ENCODE peak calls at places on chromosomes 13 and 19, in four cellular contexts. H is endodermal cell, A is neuronal stem cell, Z is transverse colon. V is an unnamed sample.
A peak's percentile ranks its signal among the peaks of the same experiment; 100 is the strongest.

GRCh38 chr13:29909975-29910674 is 59.7 kb upstream of the UBL3 start:
- DNase-seq in A (no peak), H (no peak), Z (no peak), V (no peak)

GRCh38 chr13:33296793-33297425 is 11.4 kb upstream of the STARD13 start:
- DNase-seq in Z (no peak), A (no peak), H (no peak), V (no peak)

GRCh38 chr19:34881982-34882381 is 44.7 kb upstream of the ZNF30 start:
- DNase-seq in A (no peak), H (no peak), Z (no peak), V (no peak)

GRCh38 chr13:43269037-43269476 is 245.7 kb downstream of the DNAJC15 start:
- DNase-seq in H (no peak), Z (peak; percentile 62), A (no peak), V (no peak)

GRCh38 chr13:76286178-76286577 is 600.0 kb downstream of the KCTD12 start:
- DNase-seq in A (no peak), H (no peak), Z (no peak), V (no peak)

GRCh38 chr13:32622827-32623226 is 36.6 kb downstream of the PDS5B start:
- DNase-seq in H (no peak), Z (no peak), A (no peak), V (no peak)

GRCh38 chr13:38763446-38764381 is 76.8 kb downstream of the FREM2 start:
- DNase-seq in Z (no peak), H (peak; percentile 70), A (peak; percentile 61), V (peak; percentile 37)

GRCh38 chr19:5023128-5023571 is 54.2 kb downstream of the KDM4B start:
- DNase-seq in H (no peak), A (no peak), Z (no peak), V (peak; percentile 51)

GRCh38 chr19:43649514-43649913 is 9.9 kb upstream of the CADM4 start:
- DNase-seq in H (no peak), A (no peak), Z (no peak), V (no peak)

GRCh38 chr13:53015044-53015443 is 13.6 kb upstream of the OLFM4 start:
- DNase-seq in H (no peak), Z (no peak), A (no peak), V (no peak)

GRCh38 chr13:48231948-48232347 is 1.1 kb upstream of the ITM2B start:
- DNase-seq in H (no peak), A (no peak), Z (no peak), V (no peak)

GRCh38 chr19:23698711-23699520 is 11.9 kb upstream of the ZNF675 start:
- DNase-seq in A (no peak), H (no peak), Z (peak; percentile 53), V (peak; percentile 26)

GRCh38 chr13:44024496-44025155 is 144.9 kb downstream of the LACC1 start:
- DNase-seq in Z (no peak), H (peak; percentile 31), A (no peak), V (no peak)

GRCh38 chr13:33153421-33154381 is 131.9 kb downstream of the STARD13 start:
- DNase-seq in A (no peak), Z (peak; percentile 21), H (peak; percentile 57), V (no peak)

GRCh38 chr13:75153386-75153785 is 328.6 kb downstream of the TBC1D4 start:
- DNase-seq in A (no peak), H (no peak), Z (no peak), V (no peak)

GRCh38 chr19:5805465-5806132 is 732 bp downstream of the NRTN start:
- DNase-seq in H (peak; percentile 97), Z (peak; percentile 87), A (peak; percentile 82), V (peak; percentile 98)

GRCh38 chr13:45104294-45104693 is 16.0 kb upstream of the GTF2F2 start:
- DNase-seq in Z (no peak), A (no peak), H (no peak), V (no peak)

GRCh38 chr19:8334458-8335342 is 8.4 kb downstream of the KANK3 start:
- DNase-seq in A (peak; percentile 73), H (peak; percentile 91), Z (peak; percentile 69), V (peak; percentile 97)

GRCh38 chr19:33677745-33678426 is 56.1 kb downstream of the CHST8 start:
- DNase-seq in A (peak; percentile 23), Z (no peak), H (peak; percentile 84), V (peak; percentile 76)

GRCh38 chr13:66689628-66690027 is 540.5 kb downstream of the PCDH9 start:
- DNase-seq in H (no peak), A (no peak), Z (no peak), V (no peak)

GRCh38 chr19:35021596-35021995 is 8.7 kb upstream of the SCN1B start:
- DNase-seq in Z (no peak), H (no peak), A (no peak), V (no peak)

GRCh38 chr13:43229506-43229905 is 206.1 kb downstream of the DNAJC15 start:
- DNase-seq in Z (no peak), A (no peak), H (no peak), V (no peak)

GRCh38 chr13:111484129-111484925 is 163.9 kb downstream of the TEX29 start:
- DNase-seq in A (no peak), Z (no peak), H (no peak), V (no peak)

GRCh38 chr13:50030315-50030714 is 15.1 kb downstream of the KCNRG start:
- DNase-seq in A (no peak), H (no peak), Z (no peak), V (no peak)

GRCh38 chr13:48253849-48254248 is 20.8 kb downstream of the ITM2B start:
- DNase-seq in A (no peak), H (no peak), Z (no peak), V (no peak)

GRCh38 chr19:51323481-51323891 is 12.0 kb downstream of the IGLON5 start:
- DNase-seq in A (no peak), Z (no peak), H (no peak), V (peak; percentile 32)

GRCh38 chr19:19105365-19106060 is 32.8 kb downstream of the TMEM161A start:
- DNase-seq in H (peak; percentile 95), Z (peak; percentile 69), A (peak; percentile 78), V (peak; percentile 96)

GRCh38 chr19:29631450-29631849 is 25.4 kb downstream of the POP4 start:
- DNase-seq in Z (no peak), A (no peak), H (no peak), V (peak; percentile 8)

GRCh38 chr13:85093808-85094207 is 705.4 kb downstream of the SLITRK6 start:
- DNase-seq in A (no peak), Z (no peak), H (peak; percentile 44), V (no peak)

GRCh38 chr19:51993422-51993821 is 6.8 kb upstream of the ZNF350 start:
- DNase-seq in H (no peak), Z (no peak), A (no peak), V (no peak)

GRCh38 chr13:28171266-28171665 is 32.9 kb downstream of the PAN3 start:
- DNase-seq in H (no peak), A (no peak), Z (no peak), V (no peak)

GRCh38 chr19:49817964-49818690 is at the start of gene MED25:
- DNase-seq in H (peak; percentile 95), A (peak; percentile 92), Z (peak; percentile 87), V (peak; percentile 97)

GRCh38 chr19:3932931-3933810 is at the start of gene NMRK2:
- DNase-seq in A (peak; percentile 15), Z (no peak), H (peak; percentile 97), V (peak; percentile 99)

GRCh38 chr13:114026128-114026880 is 52.4 kb upstream of the C13orf46 start:
- DNase-seq in H (no peak), A (no peak), Z (no peak), V (no peak)

GRCh38 chr13:52847322-52847681 is 1.1 kb downstream of the PCDH8 start:
- DNase-seq in Z (no peak), A (no peak), H (no peak), V (no peak)

GRCh38 chr19:10510301-10510802 is 6.9 kb downstream of the S1PR5 start:
- DNase-seq in Z (peak; percentile 33), H (peak; percentile 89), A (peak; percentile 58), V (peak; percentile 92)

GRCh38 chr13:30526612-30527217 is 61.0 kb upstream of the HMGB1 start:
- DNase-seq in Z (no peak), A (no peak), H (no peak), V (peak; percentile 17)

GRCh38 chr13:85650613-85651012 is 148.6 kb downstream of the SLITRK6 start:
- DNase-seq in H (no peak), A (no peak), Z (no peak), V (no peak)

GRCh38 chr19:1905863-1906375 is 720 bp downstream of the ADAT3 start:
- DNase-seq in H (no peak), A (no peak), Z (no peak), V (no peak)

GRCh38 chr19:1910169-1910568 is 5.0 kb downstream of the ADAT3 start:
- DNase-seq in H (no peak), Z (no peak), A (no peak), V (no peak)

GRCh38 chr19:1908364-1908678 is 3.1 kb downstream of the ADAT3 start:
- DNase-seq in Z (no peak), A (no peak), H (no peak), V (no peak)

GRCh38 chr19:1906985-1907562 is 1.9 kb downstream of the ADAT3 start:
- DNase-seq in A (no peak), H (no peak), Z (no peak), V (no peak)

GRCh38 chr19:1907563-1908363 is 2.6 kb downstream of the ADAT3 start:
- DNase-seq in H (peak; percentile 51), A (no peak), Z (peak; percentile 84), V (no peak)
- H3K4me3 ChIP-seq in H (no peak overlapping the region), A (no peak overlapping the region), Z (peak overlapping the region; percentile 48), V (no peak overlapping the region)

DNA sequence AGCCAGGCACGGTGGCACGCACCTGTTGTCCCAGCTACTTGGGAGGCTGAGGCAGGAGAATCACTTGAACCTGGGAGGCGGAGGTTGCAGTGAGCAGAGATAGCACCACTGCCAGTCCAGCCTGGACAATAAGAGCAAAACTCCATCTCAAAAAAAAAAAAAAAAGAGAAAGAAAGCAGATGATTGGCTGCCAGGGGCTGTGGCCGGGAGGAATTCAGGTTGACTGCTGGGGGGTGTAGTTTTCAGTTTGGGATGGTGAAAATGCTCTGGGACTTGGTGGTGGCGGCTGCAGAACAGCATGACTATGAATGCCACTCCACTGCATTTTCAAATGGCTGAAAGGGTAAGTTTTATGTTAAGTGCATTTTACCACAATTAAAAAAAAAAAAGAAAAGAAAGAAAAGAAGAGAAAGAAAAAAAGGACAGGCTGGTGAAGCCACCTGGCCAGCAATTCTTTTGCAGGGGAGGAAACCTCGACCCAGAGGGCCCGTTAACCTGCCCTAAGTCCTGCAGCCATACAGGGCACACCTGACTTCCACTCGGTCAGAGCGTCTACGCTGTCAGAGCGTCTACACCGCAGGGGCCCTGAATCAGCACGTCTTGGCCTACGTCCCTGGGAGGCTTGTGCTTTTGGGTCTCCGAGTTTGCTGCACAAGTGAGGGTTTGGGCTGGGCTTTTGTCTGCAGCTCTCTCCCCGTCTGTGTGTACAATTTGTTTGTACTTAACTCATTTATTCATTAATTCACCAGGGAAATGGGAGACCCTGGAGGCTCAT is 3.6 kb downstream of the ISOC2 start:
- DNase-seq in Z (no peak), H (no peak), A (no peak), V (no peak)
- H3K27me3 ChIP-seq in Z (peaks cover under 1% of the 10 kb centered on the region), H (peaks cover 7% of the 10 kb centered on the region), A (no peaks in the 10 kb centered on the region), V (peaks cover 2% of the 10 kb centered on the region)

DNA sequence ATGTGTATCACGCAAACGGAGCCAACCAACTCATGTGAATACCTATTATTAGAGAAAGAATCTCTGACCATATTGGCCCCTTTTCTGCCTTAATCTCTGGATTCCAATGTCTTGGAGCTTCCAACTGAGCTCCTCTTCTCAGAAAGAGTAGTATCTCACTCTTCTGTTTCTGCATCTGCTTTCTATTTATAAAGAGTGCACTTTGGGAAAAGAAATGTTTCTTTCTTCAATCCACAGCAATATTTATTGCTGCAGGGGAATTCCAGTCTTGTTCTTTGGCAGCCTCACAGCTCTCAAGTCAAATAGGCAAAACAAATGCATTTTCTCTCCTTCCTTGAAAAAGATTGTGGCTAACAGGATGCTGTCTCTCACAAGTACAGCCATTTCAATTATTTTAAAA is 125.5 kb upstream of the NBEA start:
- DNase-seq in A (no peak), Z (no peak), H (no peak), V (no peak)
- H3K4me3 ChIP-seq in A (no peak overlapping the region), Z (no peak overlapping the region), H (no peak overlapping the region), V (no peak overlapping the region)

GRCh38 chr19:17695198-17695597 is 7.0 kb upstream of the UNC13A start:
- DNase-seq in Z (no peak), A (no peak), H (no peak), V (no peak)
- H3K27me3 ChIP-seq in Z (peaks cover 47% of the 10 kb centered on the region), A (no peaks in the 10 kb centered on the region), H (peaks cover 5% of the 10 kb centered on the region), V (no peaks in the 10 kb centered on the region)